ENCODE peak calls at places on chromosomes 5 and 9, in six cellular contexts. H is astrocyte of the spinal cord, F is T-cell, N is ELR, W is amniotic stem cell, E is LoVo. Q is an unnamed sample.

GRCh38 chr5:82349651-82350050 is 71.5 kb upstream of the RPS23 start:
- DNase-seq in H (no peak), F (peak), N (peak), W (no peak), E (no peak), Q (peak)

GRCh38 chr9:132250324-132251262 is 88.7 kb downstream of the NTNG2 start:
- DNase-seq in H (no peak), F (no peak), N (no peak), W (no peak), E (no peak), Q (no peak)

GRCh38 chr5:137735531-137736284 is at the start of gene KLHL3:
- DNase-seq in H (peak), F (no peak), N (peak), W (no peak), E (no peak), Q (peak)

GRCh38 chr9:118009585-118009984 is 305.4 kb downstream of the TLR4 start:
- DNase-seq in H (no peak), F (no peak), N (no peak), W (no peak), E (no peak), Q (no peak)

GRCh38 chr5:111859533-111860270 is 102.7 kb upstream of the NREP start:
- DNase-seq in H (peak), F (no peak), N (peak), W (no peak), E (no peak), Q (no peak)

GRCh38 chr9:134307674-134308638 is 18.3 kb upstream of the RXRA start:
- DNase-seq in H (no peak), F (no peak), N (no peak), W (no peak), E (no peak), Q (no peak)

GRCh38 chr9:4174781-4175180 is 125.1 kb downstream of the GLIS3 start:
- DNase-seq in H (no peak), F (no peak), N (no peak), W (no peak), E (no peak), Q (no peak)

GRCh38 chr9:115133649-115134048 is 15.7 kb upstream of the TNC start:
- DNase-seq in H (peak), F (no peak), N (peak), W (no peak), E (no peak), Q (no peak)

GRCh38 chr5:143119301-143119769 is 284.2 kb downstream of the NR3C1 start:
- DNase-seq in H (no peak), F (no peak), N (no peak), W (no peak), E (no peak), Q (no peak)

GRCh38 chr5:159052282-159053011 is 47.3 kb downstream of the EBF1 start:
- DNase-seq in H (no peak), F (no peak), N (no peak), W (no peak), E (no peak), Q (no peak)

GRCh38 chr5:31470608-31471007 is 61.3 kb downstream of the DROSHA start:
- DNase-seq in H (peak), F (no peak), N (peak), W (no peak), E (no peak), Q (no peak)

GRCh38 chr9:878239-878638 is 36.7 kb downstream of the DMRT1 start:
- DNase-seq in H (no peak), F (no peak), N (no peak), W (no peak), E (no peak), Q (no peak)

GRCh38 chr9:69173891-69174644 is at the start of gene TJP2:
- DNase-seq in H (peak), F (no peak), N (peak), W (peak), E (no peak), Q (peak)

GRCh38 chr5:134371834-134372340 is 518 bp downstream of the UBE2B start:
- DNase-seq in H (peak), F (peak), N (peak), W (no peak), E (peak), Q (peak)

GRCh38 chr9:31799953-31800609 is 584.4 kb upstream of the ACO1 start:
- DNase-seq in H (peak), F (no peak), N (no peak), W (peak), E (peak), Q (no peak)

GRCh38 chr9:98091735-98092632 is 27.0 kb downstream of the TRIM14 start:
- DNase-seq in H (no peak), F (no peak), N (no peak), W (no peak), E (no peak), Q (peak)

GRCh38 chr9:121557581-121558422 is 58.2 kb upstream of the GGTA1 start:
- DNase-seq in H (peak), F (no peak), N (peak), W (peak), E (no peak), Q (no peak)

GRCh38 chr5:159088371-159088770 is 11.3 kb downstream of the EBF1 start:
- DNase-seq in H (no peak), F (no peak), N (no peak), W (no peak), E (no peak), Q (no peak)

GRCh38 chr5:168793844-168794837 is 215.0 kb upstream of the PANK3 start:
- DNase-seq in H (peak), F (no peak), N (peak), W (no peak), E (no peak), Q (peak)

GRCh38 chr9:98356326-98356725 is 100.9 kb upstream of the TBC1D2 start:
- DNase-seq in H (no peak), F (no peak), N (no peak), W (no peak), E (no peak), Q (no peak)

Q was measured in activated CD8-positive, alpha-beta memory T cell treated with anti-CD3 and anti-CD28 coated beads, Interleukin-2, amount 50 U/mL, for 48 hours.